ENCODE peak calls at places on chromosomes 7 and 10, in nine cellular contexts. I, X, K, W, Y, S, Z, R and A are unnamed samples.
A peak's percentile ranks its signal among the peaks of the same experiment; 100 is the strongest.

GRCh38 chr7:28858206-28858605 is 99.9 kb downstream of the TRIL start:
- DNase-seq in I (peak; percentile 83), Y (no peak), X (no peak), Z (peak; percentile 32), S (no peak), W (no peak), R (peak; percentile 75), K (no peak), A (no peak)

GRCh38 chr7:66247387-66248078 is 42.4 kb downstream of the TPST1 start:
- DNase-seq in X (no peak), K (no peak), W (no peak), I (no peak), Y (no peak), R (peak; percentile 72), Z (no peak), S (no peak), A (no peak)

GRCh38 chr7:70417061-70417655 is 714.8 kb upstream of the GALNT17 start:
- DNase-seq in X (peak; percentile 41), W (peak; percentile 6), R (no peak), Z (no peak), S (no peak), I (no peak), Y (no peak), K (no peak), A (no peak)

GRCh38 chr7:123208793-123209192 is 9.0 kb upstream of the SLC13A1 start:
- DNase-seq in W (no peak), I (no peak), X (no peak), Y (no peak), Z (no peak), K (no peak), R (no peak), S (no peak), A (no peak)

GRCh38 chr10:104589431-104589830 is 51.7 kb upstream of the SORCS3 start:
- DNase-seq in I (no peak), S (no peak), X (no peak), Z (no peak), W (no peak), Y (no peak), K (no peak), R (peak; percentile 60), A (no peak)

GRCh38 chr10:10589540-10589939 is 428.1 kb upstream of the CELF2 start:
- DNase-seq in K (no peak), S (no peak), Z (peak; percentile 45), I (peak; percentile 92), W (no peak), Y (no peak), R (peak; percentile 37), X (no peak), A (peak; percentile 72)

GRCh38 chr10:9137368-9137767 is 1082.9 kb downstream of the GATA3 start:
- DNase-seq in S (no peak), I (no peak), X (no peak), R (no peak), Z (no peak), W (no peak), K (no peak), Y (no peak), A (no peak)

GRCh38 chr10:1251769-1252168 is 195.6 kb downstream of the WDR37 start:
- DNase-seq in I (no peak), S (no peak), W (no peak), Z (no peak), Y (no peak), X (no peak), R (no peak), K (no peak), A (no peak)

GRCh38 chr7:28674359-28674782 is 262.1 kb downstream of the CREB5 start:
- DNase-seq in K (no peak), I (peak; percentile 7), Z (peak; percentile 68), S (no peak), R (peak; percentile 46), Y (no peak), X (no peak), W (no peak), A (no peak)

GRCh38 chr10:102024799-102025198 is 31.2 kb downstream of the ARMH3 start:
- DNase-seq in R (no peak), I (no peak), W (no peak), X (no peak), Y (peak; percentile 65), Z (no peak), S (no peak), K (no peak), A (no peak)

GRCh38 chr10:77392851-77393250 is 244.8 kb downstream of the KCNMA1 start:
- DNase-seq in S (no peak), I (peak; percentile 98), R (peak; percentile 99), Y (no peak), W (no peak), K (no peak), Z (peak; percentile 97), X (no peak), A (peak; percentile 80)

GRCh38 chr7:2870471-2870941 is 26.4 kb upstream of the GNA12 start:
- DNase-seq in X (peak; percentile 82), Z (peak; percentile 46), S (peak; percentile 86), I (peak; percentile 61), K (no peak), W (peak; percentile 66), Y (peak; percentile 78), R (peak; percentile 31), A (no peak)

GRCh38 chr10:100802607-100803006 is 57.2 kb downstream of the PAX2 start:
- DNase-seq in Z (no peak), R (no peak), Y (no peak), K (no peak), W (no peak), S (no peak), X (no peak), I (no peak), A (no peak)